ENCODE peak calls at places on chromosomes 1 and 21, in five cellular contexts. One of them, this sample, is unnamed.

GRCh38 chr1:228426518-228427175 is 10.0 kb upstream of the TRIM17 start:
- DNase-seq in neural crest cell: no peak
- DNase-seq in ELF-1: no peak
- DNase-seq in H9: no peak
- DNase-seq in aorta: no peak
- DNase-seq in this sample: no peak

GRCh38 chr1:156726549-156727226 is 1.6 kb upstream of the METTL25B start:
- DNase-seq in ELF-1: peak
- DNase-seq in aorta: no peak
- DNase-seq in neural crest cell: peak
- DNase-seq in H9: peak
- DNase-seq in this sample: peak

GRCh38 chr1:143720087-143721023 is 251.4 kb downstream of the FAM72C start:
- DNase-seq in neural crest cell: no peak
- DNase-seq in aorta: no peak
- DNase-seq in ELF-1: peak
- DNase-seq in H9: no peak
- DNase-seq in this sample: no peak

GRCh38 chr1:85315789-85316188 is 39.4 kb upstream of the BCL10 start:
- DNase-seq in aorta: no peak
- DNase-seq in ELF-1: no peak
- DNase-seq in H9: no peak
- DNase-seq in neural crest cell: no peak
- DNase-seq in this sample: no peak

GRCh38 chr1:118148034-118148433 is 37.0 kb downstream of the SPAG17 start:
- DNase-seq in neural crest cell: no peak
- DNase-seq in H9: no peak
- DNase-seq in ELF-1: no peak
- DNase-seq in aorta: no peak
- DNase-seq in this sample: no peak

GRCh38 chr1:205344010-205344808 is 12.5 kb downstream of the KLHDC8A start:
- DNase-seq in aorta: peak
- DNase-seq in neural crest cell: no peak
- DNase-seq in H9: no peak
- DNase-seq in ELF-1: peak
- DNase-seq in this sample: no peak

GRCh38 chr1:245195398-245195797 is 40.6 kb downstream of the KIF26B start:
- DNase-seq in H9: peak
- DNase-seq in ELF-1: peak
- DNase-seq in neural crest cell: no peak
- DNase-seq in aorta: no peak
- DNase-seq in this sample: no peak

GRCh38 chr1:51297401-51298321 is 32.7 kb downstream of the TTC39A start:
- DNase-seq in H9: no peak
- DNase-seq in ELF-1: no peak
- DNase-seq in neural crest cell: no peak
- DNase-seq in aorta: no peak
- DNase-seq in this sample: no peak

GRCh38 chr21:17462276-17462981 is 50.4 kb upstream of the CXADR start:
- DNase-seq in H9: no peak
- DNase-seq in neural crest cell: no peak
- DNase-seq in ELF-1: no peak
- DNase-seq in aorta: no peak
- DNase-seq in this sample: no peak

GRCh38 chr1:41679531-41679930 is 195.0 kb upstream of the EDN2 start:
- DNase-seq in ELF-1: no peak
- DNase-seq in aorta: no peak
- DNase-seq in H9: no peak
- DNase-seq in neural crest cell: no peak
- DNase-seq in this sample: no peak

GRCh38 chr1:200873116-200873670 is 412 bp downstream of the GPR25 start:
- DNase-seq in ELF-1: peak
- DNase-seq in neural crest cell: no peak
- DNase-seq in H9: peak
- DNase-seq in aorta: no peak
- DNase-seq in this sample: peak

GRCh38 chr21:45288441-45288841 is 746 bp upstream of the POFUT2 start:
- DNase-seq in ELF-1: peak
- DNase-seq in H9: peak
- DNase-seq in aorta: peak
- DNase-seq in neural crest cell: no peak
- DNase-seq in this sample: no peak

GRCh38 chr1:185768371-185768770 is 34.2 kb downstream of the HMCN1 start:
- DNase-seq in ELF-1: no peak
- DNase-seq in H9: no peak
- DNase-seq in aorta: no peak
- DNase-seq in neural crest cell: no peak
- DNase-seq in this sample: no peak

GRCh38 chr1:234320069-234320468 is 53.2 kb upstream of the COA6 start:
- DNase-seq in aorta: no peak
- DNase-seq in neural crest cell: no peak
- DNase-seq in ELF-1: no peak
- DNase-seq in H9: no peak
- DNase-seq in this sample: no peak

GRCh38 chr21:15826147-15826780 is 96.5 kb downstream of the USP25 start:
- DNase-seq in neural crest cell: no peak
- DNase-seq in ELF-1: peak
- DNase-seq in H9: peak
- DNase-seq in aorta: no peak
- DNase-seq in this sample: peak

GRCh38 chr1:4626560-4627319 is 27.7 kb upstream of the AJAP1 start:
- DNase-seq in ELF-1: no peak
- DNase-seq in H9: no peak
- DNase-seq in neural crest cell: no peak
- DNase-seq in aorta: no peak
- DNase-seq in this sample: no peak

GRCh38 chr1:175824079-175824478 is 80.7 kb upstream of the TNR start:
- DNase-seq in neural crest cell: no peak
- DNase-seq in ELF-1: peak
- DNase-seq in H9: peak
- DNase-seq in aorta: no peak
- DNase-seq in this sample: peak

GRCh38 chr1:161725888-161726630 is 4.7 kb downstream of the FCRLB start:
- DNase-seq in aorta: peak
- DNase-seq in ELF-1: peak
- DNase-seq in neural crest cell: peak
- DNase-seq in H9: peak
- DNase-seq in this sample: peak

GRCh38 chr1:212938846-212939245 is 11.5 kb upstream of the VASH2 start:
- DNase-seq in aorta: no peak
- DNase-seq in ELF-1: no peak
- DNase-seq in neural crest cell: no peak
- DNase-seq in H9: no peak
- DNase-seq in this sample: no peak

GRCh38 chr1:187396226-187396625 is 567.5 kb downstream of the PLA2G4A start:
- DNase-seq in aorta: no peak
- DNase-seq in neural crest cell: no peak
- DNase-seq in ELF-1: peak
- DNase-seq in H9: no peak
- DNase-seq in this sample: no peak

GRCh38 chr1:150320667-150320978 is 710 bp upstream of the PRPF3 start:
- DNase-seq in ELF-1: peak
- DNase-seq in aorta: no peak
- DNase-seq in H9: no peak
- DNase-seq in neural crest cell: no peak
- DNase-seq in this sample: no peak

GRCh38 chr1:222896630-222897526 is 82.0 kb downstream of the DISP1 start:
- DNase-seq in neural crest cell: no peak
- DNase-seq in aorta: no peak
- DNase-seq in ELF-1: no peak
- DNase-seq in H9: no peak
- DNase-seq in this sample: no peak

GRCh38 chr1:149936992-149937705 is 470 bp upstream of the MTMR11 start:
- DNase-seq in aorta: no peak
- DNase-seq in ELF-1: peak
- DNase-seq in neural crest cell: no peak
- DNase-seq in H9: peak
- DNase-seq in this sample: peak

GRCh38 chr1:78070758-78071157 is 25.0 kb downstream of the GIPC2 start:
- DNase-seq in H9: no peak
- DNase-seq in aorta: no peak
- DNase-seq in ELF-1: no peak
- DNase-seq in neural crest cell: no peak
- DNase-seq in this sample: peak

GRCh38 chr1:71080178-71080781 is 555 bp downstream of the ZRANB2 start:
- DNase-seq in H9: no peak
- DNase-seq in ELF-1: peak
- DNase-seq in neural crest cell: no peak
- DNase-seq in aorta: no peak
- DNase-seq in this sample: peak

GRCh38 chr1:119919241-119919640 is 22.9 kb upstream of the ADAM30 start:
- DNase-seq in H9: no peak
- DNase-seq in ELF-1: no peak
- DNase-seq in aorta: no peak
- DNase-seq in neural crest cell: no peak
- DNase-seq in this sample: no peak

GRCh38 chr1:161738627-161739287 is 10.8 kb upstream of the DUSP12 start:
- DNase-seq in H9: peak
- DNase-seq in ELF-1: peak
- DNase-seq in aorta: no peak
- DNase-seq in neural crest cell: no peak
- DNase-seq in this sample: peak

GRCh38 chr1:168387781-168388760 is 107.4 kb downstream of the TBX19 start:
- DNase-seq in neural crest cell: no peak
- DNase-seq in H9: peak
- DNase-seq in aorta: no peak
- DNase-seq in ELF-1: no peak
- DNase-seq in this sample: no peak

GRCh38 chr1:101465941-101466340 is 229.1 kb downstream of the S1PR1 start:
- DNase-seq in ELF-1: no peak
- DNase-seq in aorta: no peak
- DNase-seq in neural crest cell: no peak
- DNase-seq in H9: no peak
- DNase-seq in this sample: no peak